ENCODE peak calls at places on chromosomes 1 and 21, in six cellular contexts. E is K562, N is HepG2, T is HCT116, M is H1, Y is GM12878. C is an unnamed sample. For H3K4me1, the result is how much of the 10 kb centered on the place peaks cover.

GRCh38 chr1:33176362-33176850 is 5.4 kb downstream of the TRIM62 start:
- DNase-seq in E (no peak), T (no peak), M (no peak), Y (no peak), N (no peak), C (no peak)

GRCh38 chr1:100861379-100861778 is 33.3 kb downstream of the EXTL2 start:
- DNase-seq in T (no peak), N (no peak), M (no peak), E (no peak), Y (no peak), C (no peak)

GRCh38 chr1:32981003-32981909 is 16.6 kb upstream of the RNF19B start:
- DNase-seq in M (no peak), T (no peak), Y (peak), E (no peak), N (no peak), C (no peak)

GRCh38 chr1:201463071-201463552 is 5.9 kb downstream of the PHLDA3 start:
- DNase-seq in T (no peak), N (peak), E (no peak), Y (no peak), M (no peak), C (no peak)

GRCh38 chr1:92989936-92990582 is 28.8 kb upstream of the DIPK1A start:
- DNase-seq in T (no peak), E (no peak), M (no peak), Y (no peak), N (no peak), C (no peak)

GRCh38 chr1:101174722-101175121 is 62.1 kb upstream of the S1PR1 start:
- DNase-seq in E (no peak), T (no peak), M (no peak), N (no peak), Y (no peak), C (no peak)

GRCh38 chr1:17588048-17588781 is 48.7 kb downstream of the ARHGEF10L start:
- DNase-seq in N (peak), T (no peak), E (no peak), M (no peak), Y (no peak), C (no peak)

GRCh38 chr1:44698138-44698537 is 23.6 kb downstream of the ARMH1 start:
- DNase-seq in M (no peak), N (no peak), Y (no peak), T (no peak), E (no peak), C (no peak)

GRCh38 chr1:178172939-178173338 is 79.0 kb downstream of the RASAL2 start:
- DNase-seq in Y (no peak), N (no peak), T (no peak), M (no peak), E (no peak), C (no peak)

GRCh38 chr1:164704954-164705353 is 146.0 kb downstream of the PBX1 start:
- DNase-seq in E (no peak), Y (no peak), M (no peak), T (no peak), N (no peak), C (no peak)

GRCh38 chr1:103941086-103941485 is 191.4 kb downstream of the AMY1C start:
- DNase-seq in Y (no peak), E (no peak), T (no peak), N (no peak), M (no peak), C (no peak)

GRCh38 chr1:24363994-24364393 is 44.8 kb downstream of the GRHL3 start:
- DNase-seq in N (no peak), M (no peak), T (no peak), E (no peak), Y (no peak), C (no peak)

GRCh38 chr1:153390938-153391710 is at the start of gene S100A8:
- DNase-seq in E (no peak), N (no peak), Y (no peak), M (no peak), T (no peak), C (no peak)

GRCh38 chr1:212791261-212791675 is 309 bp downstream of the NSL1 start:
- DNase-seq in M (no peak), T (no peak), Y (no peak), N (no peak), E (no peak), C (no peak)

GRCh38 chr21:33825898-33826297 is 89.7 kb downstream of the ATP5PO start:
- DNase-seq in E (no peak), Y (no peak), N (no peak), T (no peak), M (no peak), C (no peak)

GRCh38 chr1:98388431-98388830 is 273.1 kb upstream of the SNX7 start:
- DNase-seq in N (no peak), M (no peak), T (no peak), E (no peak), Y (peak), C (no peak)

GRCh38 chr1:115679141-115679611 is 37.4 kb downstream of the VANGL1 start:
- DNase-seq in M (no peak), N (no peak), E (no peak), Y (no peak), T (no peak), C (no peak)

GRCh38 chr1:36776256-36776655 is 258.1 kb downstream of the GRIK3 start:
- DNase-seq in T (no peak), E (no peak), Y (no peak), M (no peak), N (no peak), C (no peak)

GRCh38 chr1:19505694-19506457 is 20.5 kb upstream of the CAPZB start:
- DNase-seq in T (no peak), M (no peak), N (no peak), Y (peak), E (no peak), C (no peak)

GRCh38 chr1:42929434-42930177 is 29.1 kb downstream of the SLC2A1 start:
- DNase-seq in Y (no peak), M (no peak), T (no peak), E (peak), N (no peak), C (no peak)

GRCh38 chr1:228083871-228084278 is 1.4 kb downstream of the ARF1 start:
- DNase-seq in T (no peak), Y (no peak), M (no peak), N (no peak), E (no peak), C (no peak)

GRCh38 chr1:59343576-59343840 is 46.6 kb downstream of the FGGY start:
- DNase-seq in M (no peak), E (no peak), N (no peak), T (no peak), Y (no peak), C (no peak)

GRCh38 chr1:240107058-240107684 is 15.5 kb downstream of the FMN2 start:
- DNase-seq in M (no peak), N (no peak), E (no peak), T (no peak), Y (no peak), C (no peak)

GRCh38 chr1:108107658-108108057 is 92.5 kb downstream of the SLC25A24 start:
- DNase-seq in T (no peak), E (no peak), M (no peak), Y (no peak), N (no peak), C (no peak)

GRCh38 chr1:158521666-158522058 is 32.5 kb downstream of the OR6Y1 start:
- DNase-seq in E (no peak), Y (no peak), M (no peak), N (no peak), T (no peak), C (no peak)

GRCh38 chr1:202074985-202075773 is 47.5 kb upstream of the GPR37L1 start:
- DNase-seq in Y (no peak), E (peak), T (no peak), N (peak), M (no peak), C (no peak)

GRCh38 chr1:221741364-221741970 is 422 bp downstream of the DUSP10 start:
- DNase-seq in M (no peak), E (peak), N (no peak), Y (no peak), T (no peak), C (no peak)

GRCh38 chr1:223105568-223105967 is 37.5 kb downstream of the TLR5 start:
- DNase-seq in E (no peak), N (no peak), M (no peak), T (no peak), Y (no peak), C (no peak)

GRCh38 chr1:223106856-223107255 is 36.2 kb downstream of the TLR5 start:
- DNase-seq in N (no peak), E (no peak), Y (no peak), T (no peak), M (no peak), C (no peak)

GRCh38 chr1:223097713-223098112 is 45.3 kb downstream of the TLR5 start:
- DNase-seq in E (no peak), N (no peak), Y (no peak), M (no peak), T (no peak), C (no peak)

DNA sequence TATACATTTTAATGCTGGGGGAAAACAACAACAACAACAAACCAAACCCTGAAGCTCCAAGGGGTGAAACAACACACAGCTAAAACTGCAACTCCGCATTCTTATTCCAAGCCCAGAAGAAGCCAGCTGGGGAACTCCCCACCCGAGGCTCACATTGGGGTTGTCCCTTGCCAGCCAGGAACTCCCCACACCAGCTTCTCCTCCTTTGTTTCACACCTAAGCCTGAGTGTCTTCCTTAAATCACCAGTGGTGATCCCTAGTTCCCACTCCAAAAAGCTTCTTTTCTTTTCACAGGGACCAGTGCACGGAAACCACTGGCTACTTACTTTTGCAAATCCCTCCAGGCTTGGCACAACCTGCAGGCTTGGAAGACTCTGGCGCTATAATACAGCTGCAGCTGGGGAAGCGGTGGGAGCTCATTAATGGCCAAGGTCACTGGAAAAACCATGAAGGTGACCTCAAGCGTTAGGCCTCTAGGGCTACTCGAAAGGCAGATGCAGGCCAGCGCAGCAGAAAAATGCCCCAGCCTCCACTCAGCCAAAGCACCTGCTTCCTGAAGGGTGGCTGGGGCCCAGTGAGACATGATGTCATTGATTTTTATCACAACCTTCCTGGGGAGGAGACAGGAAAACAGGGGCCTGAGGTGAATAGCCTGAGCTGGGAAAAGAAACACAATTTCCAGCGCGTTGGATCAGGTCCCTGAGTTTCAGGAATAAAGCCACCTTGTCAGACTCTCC is 40.1 kb downstream of the TLR5 start:
- DNase-seq in M (no peak), E (no peak), Y (no peak), T (no peak), N (no peak), C (no peak)
- TF ChIP-seq ZNF274 in M (no peak), E (no peak), Y (no peak), T (no peak), N (no peak), C (no peak)

GRCh38 chr1:50419907-50420248 is 3.4 kb downstream of the DMRTA2 start:
- DNase-seq in M (no peak), T (no peak), Y (no peak), N (no peak), E (peak), C (no peak)

GRCh38 chr1:50421366-50421748 is 1.9 kb downstream of the DMRTA2 start:
- DNase-seq in E (no peak), Y (no peak), T (no peak), N (no peak), M (no peak), C (no peak)

GRCh38 chr1:50419192-50419906 is 3.9 kb downstream of the DMRTA2 start:
- DNase-seq in Y (no peak), T (no peak), N (no peak), E (peak), M (no peak), C (no peak)

GRCh38 chr1:50420689-50421365 is 2.4 kb downstream of the DMRTA2 start:
- DNase-seq in E (no peak), N (no peak), T (no peak), Y (no peak), M (peak), C (no peak)

GRCh38 chr1:50420283-50420682 is 3.0 kb downstream of the DMRTA2 start:
- DNase-seq in E (peak), M (peak), T (no peak), N (no peak), Y (no peak), C (no peak)
- H3K4me1 ChIP-seq in E (under half), M (under half), T (under half), N (under half), Y (under half), C (under half)

GRCh38 chr1:85581138-85581801 is 709 bp downstream of the CCN1 start:
- DNase-seq in Y (no peak), T (no peak), M (peak), E (peak), N (peak), C (no peak)
- TF ChIP-seq ZNF274 in Y (no peak), T (no peak), M (no peak), E (no peak), N (peak), C (no peak)

GRCh38 chr1:226737819-226738420 is 1.2 kb downstream of the ITPKB start:
- DNase-seq in T (no peak), Y (no peak), N (no peak), E (no peak), M (peak), C (no peak)
- H3K4me1 ChIP-seq in T (under half), Y (under half), N (under half), E (under half), M (under half), C (under half)

GRCh38 chr21:31354604-31355443 is 10.8 kb upstream of the TIAM1 start:
- DNase-seq in T (peak), M (no peak), Y (peak), E (no peak), N (no peak), C (no peak)
- TF ChIP-seq ZNF274 in T (no peak), M (no peak), Y (no peak), E (no peak), N (no peak), C (no peak)

GRCh38 chr1:16018749-16019515 is 1.1 kb upstream of the HSPB7 start:
- DNase-seq in T (no peak), N (no peak), M (no peak), E (no peak), Y (no peak), C (no peak)

GRCh38 chr1:16021681-16022080 is at the start of gene CLCNKA:
- DNase-seq in Y (no peak), N (no peak), E (no peak), M (no peak), T (no peak), C (no peak)

GRCh38 chr1:16020325-16020724 is 1.5 kb upstream of the CLCNKA start:
- DNase-seq in M (no peak), N (no peak), T (no peak), E (no peak), Y (no peak), C (no peak)

GRCh38 chr1:16018308-16018707 is 465 bp upstream of the HSPB7 start:
- DNase-seq in N (no peak), T (no peak), Y (no peak), M (no peak), E (no peak), C (no peak)

GRCh38 chr1:16019580-16020277 is 1.9 kb upstream of the HSPB7 start:
- DNase-seq in M (no peak), Y (no peak), E (no peak), N (no peak), T (no peak), C (no peak)
- H3K4me1 ChIP-seq in M (under half), Y (under half), E (under half), N (half or more), T (under half), C (under half)

DNA sequence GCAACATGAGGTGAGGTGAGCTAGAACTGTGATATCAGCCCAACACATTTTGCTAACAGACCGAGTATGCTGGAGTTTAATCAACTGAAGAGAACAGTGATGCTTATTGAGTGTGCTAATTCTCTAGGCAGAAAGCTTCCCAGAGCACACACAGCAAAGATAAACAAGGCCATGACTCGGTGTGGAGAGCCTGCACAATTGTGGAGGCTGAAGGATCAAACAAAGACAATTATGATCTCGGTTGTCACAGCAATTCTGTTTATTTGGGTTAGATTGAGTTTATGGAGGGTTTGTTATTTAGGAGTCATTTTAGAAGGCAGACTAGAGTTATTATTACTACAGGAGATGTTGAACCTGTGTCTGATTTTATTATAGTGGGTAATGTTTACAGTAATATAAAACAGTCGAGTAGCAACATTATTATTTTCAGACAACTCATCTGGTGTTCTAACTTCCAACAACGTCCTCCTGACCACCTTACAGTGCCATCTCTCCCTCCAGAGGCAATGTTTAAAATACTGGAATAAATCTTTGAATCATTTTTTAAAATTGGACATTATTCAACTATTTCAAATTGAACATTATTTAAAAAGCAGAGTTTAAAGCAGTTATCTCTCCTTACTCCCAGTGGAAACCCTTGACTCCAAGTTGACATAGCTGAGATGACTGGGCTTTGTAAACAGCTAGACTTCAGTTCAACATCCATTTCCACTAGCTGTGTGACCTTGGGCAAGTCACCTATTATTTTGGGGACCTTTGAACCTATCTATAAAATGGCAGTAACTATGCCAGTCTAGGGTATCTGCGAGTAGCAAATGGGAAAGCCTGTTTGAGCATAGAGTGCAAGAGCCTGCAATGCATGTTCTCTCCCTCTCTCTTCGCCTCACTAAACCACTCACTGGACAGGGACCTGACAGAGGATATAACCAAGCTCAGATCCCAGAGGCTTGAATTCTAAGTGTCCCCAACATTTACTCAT is 40.0 kb downstream of the DPT start:
- DNase-seq in T (no peak), Y (no peak), E (no peak), N (peak), M (no peak), C (no peak)
- TF ChIP-seq ZNF274 in T (no peak), Y (no peak), E (no peak), N (no peak), M (no peak), C (no peak)

DNA sequence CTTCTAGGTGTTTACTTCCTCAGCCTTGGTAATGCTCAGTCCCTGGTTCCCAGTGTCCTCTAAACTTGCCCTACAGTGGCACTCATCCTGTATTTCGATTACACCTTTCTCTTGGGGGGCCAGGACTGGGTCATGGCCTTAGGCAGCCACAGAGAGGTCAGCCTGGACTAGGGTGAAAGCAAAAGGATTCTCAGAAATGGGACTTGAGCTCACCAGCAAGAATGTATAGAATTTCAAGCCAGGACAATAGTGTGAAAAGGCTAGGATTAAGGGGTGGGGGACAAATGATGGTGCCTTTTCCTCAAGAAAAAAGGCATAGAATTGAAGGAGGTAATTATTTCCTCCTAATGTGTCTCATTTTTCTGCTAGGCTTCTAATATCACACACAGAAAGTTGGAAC is 166.8 kb upstream of the RUNX1 start:
- DNase-seq in Y (no peak), E (no peak), N (no peak), T (no peak), M (no peak), C (no peak)
- H3K4me1 ChIP-seq in Y (under half), E (under half), N (under half), T (under half), M (under half), C (under half)

GRCh38 chr1:183674339-183674738 is 21.2 kb upstream of the APOBEC4 start:
- DNase-seq in Y (no peak), M (no peak), E (no peak), N (no peak), T (no peak), C (no peak)
- TF ChIP-seq ZNF274 in Y (no peak), M (no peak), E (no peak), N (no peak), T (no peak), C (no peak)